ENCODE peak calls at places on chromosomes 3 and 15, in seven cellular contexts. One of them, this sample, is unnamed.

GRCh38 chr3:72396899-72397298 is 451.3 kb downstream of the SHQ1 start:
- DNase-seq in germinal center: no peak
- DNase-seq in NCI-H774: no peak
- DNase-seq in activated naive CD8-positive, alpha-beta T cell treated with anti-CD3 and anti-CD28 coated beads for 36 hours: no peak
- DNase-seq in stimulated activated naive CD4-positive, alpha-beta T cell: no peak
- DNase-seq in CD4-positive, alpha-beta T cell: no peak
- DNase-seq in LHCN-M2: no peak
- DNase-seq in this sample: no peak

GRCh38 chr3:129009266-129009665 is 8.2 kb downstream of the EFCC1 start:
- DNase-seq in stimulated activated naive CD4-positive, alpha-beta T cell: no peak
- DNase-seq in LHCN-M2: no peak
- DNase-seq in germinal center: no peak
- DNase-seq in CD4-positive, alpha-beta T cell: no peak
- DNase-seq in NCI-H774: no peak
- DNase-seq in activated naive CD8-positive, alpha-beta T cell treated with anti-CD3 and anti-CD28 coated beads for 36 hours: no peak
- DNase-seq in this sample: no peak

GRCh38 chr15:63576441-63576840 is 20.7 kb upstream of the FBXL22 start:
- DNase-seq in germinal center: no peak
- DNase-seq in LHCN-M2: no peak
- DNase-seq in activated naive CD8-positive, alpha-beta T cell treated with anti-CD3 and anti-CD28 coated beads for 36 hours: no peak
- DNase-seq in stimulated activated naive CD4-positive, alpha-beta T cell: no peak
- DNase-seq in CD4-positive, alpha-beta T cell: no peak
- DNase-seq in NCI-H774: no peak
- DNase-seq in this sample: no peak

GRCh38 chr3:197516517-197516889 is 39.3 kb downstream of the BDH1 start:
- DNase-seq in CD4-positive, alpha-beta T cell: no peak
- DNase-seq in germinal center: no peak
- DNase-seq in stimulated activated naive CD4-positive, alpha-beta T cell: no peak
- DNase-seq in NCI-H774: no peak
- DNase-seq in activated naive CD8-positive, alpha-beta T cell treated with anti-CD3 and anti-CD28 coated beads for 36 hours: peak; percentile 37
- DNase-seq in LHCN-M2: peak; percentile 97
- DNase-seq in this sample: no peak

GRCh38 chr15:77027111-77027696 is 32.3 kb downstream of the PSTPIP1 start:
- DNase-seq in LHCN-M2: no peak
- DNase-seq in stimulated activated naive CD4-positive, alpha-beta T cell: no peak
- DNase-seq in activated naive CD8-positive, alpha-beta T cell treated with anti-CD3 and anti-CD28 coated beads for 36 hours: no peak
- DNase-seq in germinal center: no peak
- DNase-seq in NCI-H774: no peak
- DNase-seq in CD4-positive, alpha-beta T cell: no peak
- DNase-seq in this sample: no peak

GRCh38 chr3:99474776-99475175 is 163.6 kb upstream of the COL8A1 start:
- DNase-seq in NCI-H774: no peak
- DNase-seq in CD4-positive, alpha-beta T cell: no peak
- DNase-seq in activated naive CD8-positive, alpha-beta T cell treated with anti-CD3 and anti-CD28 coated beads for 36 hours: no peak
- DNase-seq in stimulated activated naive CD4-positive, alpha-beta T cell: no peak
- DNase-seq in LHCN-M2: no peak
- DNase-seq in germinal center: no peak
- DNase-seq in this sample: no peak

GRCh38 chr3:21673393-21673792 is 77.6 kb downstream of the ZNF385D start:
- DNase-seq in activated naive CD8-positive, alpha-beta T cell treated with anti-CD3 and anti-CD28 coated beads for 36 hours: no peak
- DNase-seq in LHCN-M2: peak; percentile 42
- DNase-seq in NCI-H774: no peak
- DNase-seq in germinal center: no peak
- DNase-seq in CD4-positive, alpha-beta T cell: no peak
- DNase-seq in stimulated activated naive CD4-positive, alpha-beta T cell: no peak
- DNase-seq in this sample: no peak

GRCh38 chr3:170233532-170233931 is 11.3 kb downstream of the PRKCI start:
- DNase-seq in stimulated activated naive CD4-positive, alpha-beta T cell: no peak
- DNase-seq in NCI-H774: no peak
- DNase-seq in activated naive CD8-positive, alpha-beta T cell treated with anti-CD3 and anti-CD28 coated beads for 36 hours: no peak
- DNase-seq in CD4-positive, alpha-beta T cell: no peak
- DNase-seq in germinal center: no peak
- DNase-seq in LHCN-M2: peak; percentile 48
- DNase-seq in this sample: no peak

GRCh38 chr3:36989000-36989399 is 3.9 kb downstream of the EPM2AIP1 start:
- DNase-seq in stimulated activated naive CD4-positive, alpha-beta T cell: no peak
- DNase-seq in activated naive CD8-positive, alpha-beta T cell treated with anti-CD3 and anti-CD28 coated beads for 36 hours: no peak
- DNase-seq in LHCN-M2: no peak
- DNase-seq in NCI-H774: no peak
- DNase-seq in germinal center: no peak
- DNase-seq in CD4-positive, alpha-beta T cell: no peak
- DNase-seq in this sample: no peak

GRCh38 chr3:21435871-21436270 is 315.1 kb downstream of the ZNF385D start:
- DNase-seq in CD4-positive, alpha-beta T cell: no peak
- DNase-seq in NCI-H774: no peak
- DNase-seq in LHCN-M2: peak; percentile 97
- DNase-seq in activated naive CD8-positive, alpha-beta T cell treated with anti-CD3 and anti-CD28 coated beads for 36 hours: no peak
- DNase-seq in stimulated activated naive CD4-positive, alpha-beta T cell: no peak
- DNase-seq in germinal center: no peak
- DNase-seq in this sample: no peak

GRCh38 chr3:48784426-48785120 is 63.1 kb downstream of the PRKAR2A start:
- DNase-seq in CD4-positive, alpha-beta T cell: no peak
- DNase-seq in stimulated activated naive CD4-positive, alpha-beta T cell: no peak
- DNase-seq in LHCN-M2: peak; percentile 81
- DNase-seq in germinal center: no peak
- DNase-seq in NCI-H774: no peak
- DNase-seq in activated naive CD8-positive, alpha-beta T cell treated with anti-CD3 and anti-CD28 coated beads for 36 hours: no peak
- DNase-seq in this sample: no peak

GRCh38 chr3:149662240-149662887 is 4.5 kb upstream of the WWTR1 start:
- DNase-seq in CD4-positive, alpha-beta T cell: no peak
- DNase-seq in stimulated activated naive CD4-positive, alpha-beta T cell: no peak
- DNase-seq in activated naive CD8-positive, alpha-beta T cell treated with anti-CD3 and anti-CD28 coated beads for 36 hours: no peak
- DNase-seq in LHCN-M2: peak; percentile 55
- DNase-seq in germinal center: no peak
- DNase-seq in NCI-H774: no peak
- DNase-seq in this sample: no peak

GRCh38 chr15:70362911-70363310 is 265.2 kb upstream of the TLE3 start:
- DNase-seq in CD4-positive, alpha-beta T cell: no peak
- DNase-seq in germinal center: peak; percentile 27
- DNase-seq in activated naive CD8-positive, alpha-beta T cell treated with anti-CD3 and anti-CD28 coated beads for 36 hours: no peak
- DNase-seq in stimulated activated naive CD4-positive, alpha-beta T cell: no peak
- DNase-seq in LHCN-M2: no peak
- DNase-seq in NCI-H774: no peak
- DNase-seq in this sample: no peak

This sample was measured in NCI-H345.